ENCODE peak calls at places on chromosomes 5 and 9, in ten cellular contexts. K, A, M, H, S, Z, L, C, W and U are unnamed samples.

GRCh38 chr5:89253931-89254330 is 370.9 kb upstream of the MEF2C start:
- DNase-seq in K (no peak), A (no peak), M (no peak), H (no peak), S (no peak), Z (no peak), L (no peak), C (no peak), W (no peak), U (no peak)

GRCh38 chr9:116686693-116687073 is 422 bp upstream of the TRIM32 start:
- DNase-seq in K (no peak), A (peak), M (no peak), H (no peak), S (no peak), Z (no peak), L (no peak), C (peak), W (no peak), U (peak)

GRCh38 chr5:41763537-41763936 is 106.7 kb downstream of the OXCT1 start:
- DNase-seq in K (no peak), A (no peak), M (no peak), H (no peak), S (no peak), Z (no peak), L (no peak), C (peak), W (no peak), U (no peak)

GRCh38 chr9:113742471-113742870 is 133.6 kb upstream of the ZNF618 start:
- DNase-seq in K (no peak), A (no peak), M (no peak), H (no peak), S (no peak), Z (no peak), L (no peak), C (no peak), W (no peak), U (no peak)

GRCh38 chr9:93137362-93137761 is 3.3 kb upstream of the NINJ1 start:
- DNase-seq in K (no peak), A (peak), M (no peak), H (no peak), S (no peak), Z (no peak), L (no peak), C (no peak), W (no peak), U (no peak)

GRCh38 chr5:126002222-126002897 is 420.8 kb upstream of the GRAMD2B start:
- DNase-seq in K (peak), A (peak), M (no peak), H (no peak), S (peak), Z (no peak), L (peak), C (peak), W (no peak), U (no peak)

GRCh38 chr9:31574006-31574750 is 810.3 kb upstream of the ACO1 start:
- DNase-seq in K (peak), A (no peak), M (no peak), H (no peak), S (no peak), Z (no peak), L (no peak), C (peak), W (no peak), U (no peak)

GRCh38 chr5:132270345-132270685 is 12.8 kb downstream of the PDLIM4 start:
- DNase-seq in K (no peak), A (no peak), M (peak), H (no peak), S (no peak), Z (no peak), L (no peak), C (no peak), W (no peak), U (no peak)

GRCh38 chr5:463952-464351 is 21.0 kb downstream of the EXOC3 start:
- DNase-seq in K (no peak), A (no peak), M (peak), H (no peak), S (no peak), Z (no peak), L (no peak), C (no peak), W (no peak), U (peak)

GRCh38 chr5:116442095-116442534 is 132.5 kb downstream of the SEMA6A start:
- DNase-seq in K (peak), A (no peak), M (no peak), H (no peak), S (peak), Z (no peak), L (no peak), C (peak), W (peak), U (no peak)

DNA sequence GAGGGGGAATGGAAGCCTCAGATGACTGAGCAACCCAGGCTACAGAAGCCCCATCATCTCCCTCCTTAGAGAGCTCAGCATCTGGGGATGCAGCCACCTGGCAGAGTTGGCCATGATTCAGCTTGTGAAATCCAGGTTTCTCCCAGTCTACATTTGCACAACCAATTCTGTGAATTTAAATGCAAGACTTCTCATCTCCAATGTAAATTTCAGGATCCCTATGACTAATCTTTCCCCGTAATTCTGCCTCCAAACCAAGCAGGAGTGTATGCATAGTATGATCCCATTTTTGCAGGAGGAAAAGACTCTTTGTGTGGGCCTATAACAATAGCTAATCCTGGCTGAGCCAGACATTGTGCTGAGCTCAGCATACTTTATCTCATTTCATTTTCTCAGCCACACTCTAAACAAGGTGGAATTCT is 59.6 kb upstream of the IL17B start:
- DNase-seq in K (peak), A (no peak), M (no peak), H (no peak), S (no peak), Z (no peak), L (no peak), C (no peak), W (no peak), U (no peak)
- TF ChIP-seq CTCF in K (no peak), A (no peak), M (no peak), H (no peak), S (no peak), Z (no peak), L (no peak), C (no peak), W (no peak), U (no peak)

GRCh38 chr5:59838989-59839388 is 54.5 kb downstream of the PDE4D start:
- DNase-seq in K (no peak), A (no peak), M (no peak), H (no peak), S (no peak), Z (no peak), L (no peak), C (peak), W (no peak), U (no peak)
- TF ChIP-seq CTCF in K (no peak), A (no peak), M (no peak), H (no peak), S (no peak), Z (no peak), L (no peak), C (no peak), W (no peak), U (no peak)

DNA sequence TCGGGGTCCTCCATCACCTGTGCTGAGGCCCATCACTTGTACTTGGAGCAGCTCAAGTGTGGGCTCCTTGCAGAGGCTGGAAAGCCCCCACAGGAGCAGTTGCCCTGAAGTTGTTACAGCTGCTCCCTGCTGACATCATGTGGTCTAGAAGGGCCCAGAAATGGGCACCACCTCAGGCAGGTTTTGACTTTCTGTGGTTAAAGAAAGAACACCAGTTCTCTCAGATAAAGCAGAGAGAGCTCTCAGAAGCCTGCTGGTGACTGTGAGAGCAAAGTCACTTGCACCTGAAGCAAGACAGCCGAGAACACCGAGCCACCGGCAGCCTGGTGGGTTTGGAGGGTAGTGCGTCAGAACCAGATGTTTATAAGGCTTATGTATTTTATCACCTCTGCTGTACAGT is 70.4 kb downstream of the MVB12B start:
- DNase-seq in K (no peak), A (no peak), M (no peak), H (no peak), S (no peak), Z (no peak), L (no peak), C (no peak), W (no peak), U (peak)
- TF ChIP-seq CTCF in K (peak), A (no peak), M (no peak), H (no peak), S (no peak), Z (peak), L (no peak), C (peak), W (no peak), U (no peak)

GRCh38 chr9:91187311-91187964 is 174.3 kb downstream of the AUH start:
- DNase-seq in K (no peak), A (no peak), M (no peak), H (no peak), S (no peak), Z (no peak), L (peak), C (no peak), W (no peak), U (no peak)
- TF ChIP-seq CTCF in K (no peak), A (no peak), M (no peak), H (no peak), S (no peak), Z (no peak), L (no peak), C (no peak), W (no peak), U (no peak)

GRCh38 chr9:20528253-20528652 is 94.0 kb downstream of the MLLT3 start:
- DNase-seq in K (no peak), A (no peak), M (no peak), H (no peak), S (no peak), Z (no peak), L (no peak), C (no peak), W (no peak), U (no peak)
- TF ChIP-seq CTCF in K (no peak), A (no peak), M (no peak), H (no peak), S (no peak), Z (no peak), L (no peak), C (no peak), W (no peak), U (no peak)

GRCh38 chr5:84119252-84119651 is 265.4 kb downstream of the EDIL3 start:
- DNase-seq in K (no peak), A (no peak), M (no peak), H (no peak), S (no peak), Z (no peak), L (no peak), C (no peak), W (no peak), U (no peak)

GRCh38 chr5:84113246-84114118 is 271.2 kb downstream of the EDIL3 start:
- DNase-seq in K (no peak), A (no peak), M (no peak), H (no peak), S (no peak), Z (no peak), L (no peak), C (peak), W (peak), U (no peak)

GRCh38 chr5:84115727-84116126 is 269.0 kb downstream of the EDIL3 start:
- DNase-seq in K (no peak), A (no peak), M (no peak), H (no peak), S (no peak), Z (no peak), L (no peak), C (no peak), W (no peak), U (no peak)

DNA sequence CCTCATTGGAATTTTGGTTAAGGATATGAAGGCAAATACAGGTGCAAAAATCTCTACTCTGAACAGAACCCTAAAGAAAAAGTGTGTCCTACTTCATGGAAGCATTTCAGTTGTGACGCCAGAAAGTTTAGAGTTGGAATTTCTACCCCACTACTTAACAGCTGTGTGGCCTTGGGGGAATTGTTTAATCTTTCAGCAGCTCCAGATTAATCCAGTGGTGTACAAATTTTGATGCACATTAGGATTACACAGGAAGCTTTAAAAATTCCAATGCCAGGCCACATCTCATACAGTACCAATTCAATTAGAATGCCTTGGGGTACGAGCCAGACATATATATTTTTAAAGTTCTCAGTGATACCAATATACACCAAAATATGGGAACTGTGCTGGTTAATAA is 266.1 kb downstream of the EDIL3 start:
- DNase-seq in K (no peak), A (no peak), M (no peak), H (no peak), S (no peak), Z (no peak), L (no peak), C (no peak), W (no peak), U (no peak)
- TF ChIP-seq CTCF in K (no peak), A (no peak), M (no peak), H (no peak), S (no peak), Z (no peak), L (no peak), C (no peak), W (no peak), U (no peak)